ENCODE peak calls at places on chromosomes 12 and 14, in nine cellular contexts. One of them, this sample, is unnamed.

GRCh38 chr12:34296143-34297041 is 274.1 kb downstream of the ALG10 start:
- DNase-seq in IMR-90: no peak
- DNase-seq in sigmoid colon: peak
- DNase-seq in adrenal gland: no peak
- DNase-seq in A549: no peak
- DNase-seq in stomach: no peak
- DNase-seq in uterus: no peak
- DNase-seq in heart left ventricle: peak
- DNase-seq in spleen: peak
- DNase-seq in this sample: no peak

GRCh38 chr12:84785951-84786350 is 126.6 kb downstream of the SLC6A15 start:
- DNase-seq in stomach: no peak
- DNase-seq in uterus: no peak
- DNase-seq in IMR-90: peak
- DNase-seq in adrenal gland: no peak
- DNase-seq in sigmoid colon: no peak
- DNase-seq in A549: no peak
- DNase-seq in heart left ventricle: no peak
- DNase-seq in spleen: no peak
- DNase-seq in this sample: no peak

GRCh38 chr14:104087981-104088850 is 2.7 kb downstream of the ASPG start:
- DNase-seq in adrenal gland: no peak
- DNase-seq in spleen: peak
- DNase-seq in stomach: peak
- DNase-seq in sigmoid colon: no peak
- DNase-seq in uterus: peak
- DNase-seq in IMR-90: no peak
- DNase-seq in A549: no peak
- DNase-seq in heart left ventricle: no peak
- DNase-seq in this sample: no peak

GRCh38 chr12:47882796-47883546 is 21.8 kb downstream of the VDR start:
- DNase-seq in uterus: no peak
- DNase-seq in heart left ventricle: peak
- DNase-seq in adrenal gland: peak
- DNase-seq in stomach: peak
- DNase-seq in spleen: no peak
- DNase-seq in IMR-90: no peak
- DNase-seq in A549: no peak
- DNase-seq in sigmoid colon: peak
- DNase-seq in this sample: no peak

GRCh38 chr12:92439397-92439779 is 263.4 kb upstream of the PLEKHG7 start:
- DNase-seq in uterus: peak
- DNase-seq in adrenal gland: peak
- DNase-seq in IMR-90: peak
- DNase-seq in A549: peak
- DNase-seq in sigmoid colon: no peak
- DNase-seq in spleen: no peak
- DNase-seq in stomach: no peak
- DNase-seq in heart left ventricle: no peak
- DNase-seq in this sample: peak

GRCh38 chr12:49933793-49934192 is 16.7 kb upstream of the AQP2 start:
- DNase-seq in adrenal gland: no peak
- DNase-seq in stomach: no peak
- DNase-seq in heart left ventricle: no peak
- DNase-seq in sigmoid colon: no peak
- DNase-seq in A549: no peak
- DNase-seq in spleen: peak
- DNase-seq in uterus: no peak
- DNase-seq in IMR-90: peak
- DNase-seq in this sample: no peak

GRCh38 chr12:94445662-94446061 is 14.0 kb downstream of the CEP83 start:
- DNase-seq in sigmoid colon: no peak
- DNase-seq in uterus: no peak
- DNase-seq in heart left ventricle: peak
- DNase-seq in A549: no peak
- DNase-seq in stomach: no peak
- DNase-seq in spleen: no peak
- DNase-seq in IMR-90: no peak
- DNase-seq in adrenal gland: no peak
- DNase-seq in this sample: no peak

GRCh38 chr12:19412844-19413243 is 26.4 kb upstream of the AEBP2 start:
- DNase-seq in uterus: no peak
- DNase-seq in sigmoid colon: peak
- DNase-seq in heart left ventricle: no peak
- DNase-seq in spleen: peak
- DNase-seq in stomach: no peak
- DNase-seq in adrenal gland: no peak
- DNase-seq in IMR-90: no peak
- DNase-seq in A549: no peak
- DNase-seq in this sample: no peak

GRCh38 chr12:53862831-53863230 is 75.8 kb upstream of the HOXC13 start:
- DNase-seq in adrenal gland: no peak
- DNase-seq in sigmoid colon: no peak
- DNase-seq in spleen: no peak
- DNase-seq in uterus: no peak
- DNase-seq in A549: no peak
- DNase-seq in heart left ventricle: no peak
- DNase-seq in stomach: no peak
- DNase-seq in IMR-90: peak
- DNase-seq in this sample: peak

GRCh38 chr14:100846309-100846859 is 20.5 kb downstream of the MEG3 start:
- DNase-seq in sigmoid colon: no peak
- DNase-seq in IMR-90: no peak
- DNase-seq in heart left ventricle: no peak
- DNase-seq in spleen: no peak
- DNase-seq in A549: no peak
- DNase-seq in uterus: no peak
- DNase-seq in adrenal gland: no peak
- DNase-seq in stomach: no peak
- DNase-seq in this sample: no peak

GRCh38 chr12:111597731-111598636 is 1.1 kb downstream of the ATXN2 start:
- DNase-seq in A549: peak
- DNase-seq in adrenal gland: peak
- DNase-seq in stomach: peak
- DNase-seq in heart left ventricle: peak
- DNase-seq in spleen: peak
- DNase-seq in uterus: peak
- DNase-seq in sigmoid colon: peak
- DNase-seq in IMR-90: no peak
- DNase-seq in this sample: peak
- TF ChIP-seq POLR2A in A549: peak
- TF ChIP-seq POLR2A in adrenal gland: no peak
- TF ChIP-seq POLR2A in stomach: no peak
- TF ChIP-seq POLR2A in heart left ventricle: no peak
- TF ChIP-seq POLR2A in spleen: no peak
- TF ChIP-seq POLR2A in uterus: no peak
- TF ChIP-seq POLR2A in sigmoid colon: no peak
- TF ChIP-seq POLR2A in IMR-90: no peak
- TF ChIP-seq POLR2A in this sample: no peak

GRCh38 chr14:105859717-105860614 is 333.6 kb downstream of the TMEM121 start:
- DNase-seq in stomach: peak
- DNase-seq in sigmoid colon: peak
- DNase-seq in heart left ventricle: no peak
- DNase-seq in A549: no peak
- DNase-seq in uterus: peak
- DNase-seq in spleen: peak
- DNase-seq in adrenal gland: peak
- DNase-seq in IMR-90: no peak
- DNase-seq in this sample: no peak
- TF ChIP-seq POLR2A in stomach: no peak
- TF ChIP-seq POLR2A in sigmoid colon: no peak
- TF ChIP-seq POLR2A in heart left ventricle: no peak
- TF ChIP-seq POLR2A in A549: no peak
- TF ChIP-seq POLR2A in uterus: no peak
- TF ChIP-seq POLR2A in spleen: no peak
- TF ChIP-seq POLR2A in adrenal gland: no peak
- TF ChIP-seq POLR2A in IMR-90: no peak
- TF ChIP-seq POLR2A in this sample: no peak

GRCh38 chr14:22450266-22450665 is 138.8 kb downstream of the DAD1 start:
- DNase-seq in spleen: no peak
- DNase-seq in adrenal gland: no peak
- DNase-seq in uterus: no peak
- DNase-seq in stomach: no peak
- DNase-seq in sigmoid colon: no peak
- DNase-seq in IMR-90: no peak
- DNase-seq in A549: no peak
- DNase-seq in heart left ventricle: no peak
- DNase-seq in this sample: no peak

GRCh38 chr14:22452330-22452729 is 136.7 kb downstream of the DAD1 start:
- DNase-seq in adrenal gland: no peak
- DNase-seq in heart left ventricle: no peak
- DNase-seq in stomach: no peak
- DNase-seq in sigmoid colon: no peak
- DNase-seq in uterus: no peak
- DNase-seq in spleen: no peak
- DNase-seq in A549: no peak
- DNase-seq in IMR-90: no peak
- DNase-seq in this sample: no peak

GRCh38 chr14:22449612-22449930 is 139.5 kb downstream of the DAD1 start:
- DNase-seq in IMR-90: no peak
- DNase-seq in sigmoid colon: no peak
- DNase-seq in uterus: no peak
- DNase-seq in heart left ventricle: no peak
- DNase-seq in stomach: no peak
- DNase-seq in spleen: no peak
- DNase-seq in adrenal gland: no peak
- DNase-seq in A549: no peak
- DNase-seq in this sample: no peak

GRCh38 chr14:22448905-22449611 is 140.0 kb downstream of the DAD1 start:
- DNase-seq in stomach: no peak
- DNase-seq in adrenal gland: no peak
- DNase-seq in heart left ventricle: no peak
- DNase-seq in uterus: no peak
- DNase-seq in spleen: no peak
- DNase-seq in A549: no peak
- DNase-seq in IMR-90: peak
- DNase-seq in sigmoid colon: no peak
- DNase-seq in this sample: no peak

GRCh38 chr14:22448035-22448904 is 140.8 kb downstream of the DAD1 start:
- DNase-seq in uterus: no peak
- DNase-seq in spleen: peak
- DNase-seq in IMR-90: no peak
- DNase-seq in stomach: no peak
- DNase-seq in A549: no peak
- DNase-seq in adrenal gland: no peak
- DNase-seq in heart left ventricle: no peak
- DNase-seq in sigmoid colon: no peak
- DNase-seq in this sample: no peak
- TF ChIP-seq POLR2A in uterus: no peak
- TF ChIP-seq POLR2A in spleen: no peak
- TF ChIP-seq POLR2A in IMR-90: no peak
- TF ChIP-seq POLR2A in stomach: no peak
- TF ChIP-seq POLR2A in A549: no peak
- TF ChIP-seq POLR2A in adrenal gland: no peak
- TF ChIP-seq POLR2A in heart left ventricle: no peak
- TF ChIP-seq POLR2A in sigmoid colon: no peak
- TF ChIP-seq POLR2A in this sample: no peak

GRCh38 chr12:123671876-123672275 is 963 bp downstream of the TCTN2 start:
- DNase-seq in heart left ventricle: no peak
- DNase-seq in stomach: no peak
- DNase-seq in IMR-90: peak
- DNase-seq in sigmoid colon: no peak
- DNase-seq in spleen: no peak
- DNase-seq in uterus: no peak
- DNase-seq in adrenal gland: no peak
- DNase-seq in A549: no peak
- DNase-seq in this sample: no peak

GRCh38 chr12:123667771-123668170 is 3.1 kb upstream of the TCTN2 start:
- DNase-seq in uterus: no peak
- DNase-seq in IMR-90: no peak
- DNase-seq in sigmoid colon: no peak
- DNase-seq in stomach: no peak
- DNase-seq in adrenal gland: no peak
- DNase-seq in heart left ventricle: no peak
- DNase-seq in A549: no peak
- DNase-seq in spleen: no peak
- DNase-seq in this sample: no peak

GRCh38 chr12:123675436-123675835 is 4.5 kb downstream of the TCTN2 start:
- DNase-seq in heart left ventricle: no peak
- DNase-seq in spleen: no peak
- DNase-seq in stomach: no peak
- DNase-seq in adrenal gland: no peak
- DNase-seq in IMR-90: no peak
- DNase-seq in A549: no peak
- DNase-seq in uterus: no peak
- DNase-seq in sigmoid colon: no peak
- DNase-seq in this sample: no peak

DNA sequence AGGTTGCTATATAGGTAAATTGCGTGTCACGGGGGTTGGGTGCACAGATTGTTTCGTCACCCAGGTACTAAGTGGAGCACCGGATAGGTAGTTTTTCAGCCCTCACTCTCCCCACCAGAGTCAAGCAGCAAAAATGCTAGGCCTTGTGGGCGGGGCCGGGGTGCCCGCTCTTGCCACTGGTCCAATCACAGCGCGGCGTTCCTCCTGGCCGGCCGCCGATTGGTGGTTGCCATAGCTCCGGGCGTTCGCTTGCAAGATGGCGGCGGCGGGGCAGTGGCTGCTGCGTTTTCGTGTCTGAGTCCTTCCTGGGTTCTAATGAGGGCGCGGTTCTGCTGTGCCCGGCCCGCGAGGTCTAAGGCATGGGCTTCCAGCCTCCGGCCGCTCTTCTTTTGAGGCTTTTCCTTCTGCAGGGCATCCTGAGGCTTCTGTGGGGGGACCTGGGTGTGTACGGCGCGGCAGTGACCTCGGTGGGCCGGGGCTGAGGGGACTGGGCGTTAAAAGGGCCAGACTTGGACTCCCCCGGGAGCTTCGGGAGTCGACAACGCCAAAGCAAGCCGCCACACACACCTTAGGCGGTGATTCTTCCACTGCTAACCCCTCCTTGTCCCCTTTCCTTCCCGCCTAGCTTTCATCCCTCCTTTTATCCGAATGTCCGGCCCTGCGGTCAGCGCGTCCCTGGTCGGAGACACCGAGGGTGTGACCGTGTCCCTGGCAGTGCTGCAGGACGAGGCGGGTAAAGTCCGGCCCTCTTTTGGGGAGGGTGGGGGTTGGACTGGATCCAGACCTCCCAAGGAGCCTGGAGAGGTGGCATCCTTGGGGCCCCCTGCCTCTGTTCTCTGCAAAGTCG is at the start of gene TCTN2:
- DNase-seq in A549: peak
- DNase-seq in sigmoid colon: peak
- DNase-seq in heart left ventricle: peak
- DNase-seq in adrenal gland: peak
- DNase-seq in stomach: peak
- DNase-seq in spleen: peak
- DNase-seq in uterus: peak
- DNase-seq in IMR-90: peak
- DNase-seq in this sample: peak
- TF ChIP-seq POLR2A in A549: peak
- TF ChIP-seq POLR2A in sigmoid colon: no peak
- TF ChIP-seq POLR2A in heart left ventricle: no peak
- TF ChIP-seq POLR2A in adrenal gland: no peak
- TF ChIP-seq POLR2A in stomach: no peak
- TF ChIP-seq POLR2A in spleen: no peak
- TF ChIP-seq POLR2A in uterus: peak
- TF ChIP-seq POLR2A in IMR-90: no peak
- TF ChIP-seq POLR2A in this sample: peak